ENCODE peak calls at places on chromosomes 4 and X, in four cellular contexts. Z is K562, V is HepG2, I is H1. D is an unnamed sample.
A peak's percentile ranks its signal among the peaks of the same experiment; 100 is the strongest.

GRCh38 chrX:49930046-49930445 is 7.7 kb downstream of the CLCN5 start:
- DNase-seq in V (no peak), Z (no peak), I (no peak), D (no peak)

GRCh38 chr4:6773106-6773505 is 9.4 kb upstream of the KIAA0232 start:
- DNase-seq in V (no peak), I (no peak), Z (no peak), D (no peak)

GRCh38 chrX:17967888-17968287 is 106.8 kb upstream of the RAI2 start:
- DNase-seq in V (no peak), Z (no peak), I (no peak), D (no peak)

GRCh38 chr4:66169341-66169740 is 499.1 kb upstream of the EPHA5 start:
- DNase-seq in V (peak; percentile 11), I (no peak), Z (no peak), D (no peak)

GRCh38 chr4:168654206-168655174 is 157.6 kb downstream of the PALLD start:
- DNase-seq in V (no peak), Z (no peak), I (no peak), D (no peak)

GRCh38 chrX:63967541-63967940 is 182.5 kb upstream of the ARHGEF9 start:
- DNase-seq in I (no peak), V (no peak), Z (no peak), D (no peak)

GRCh38 chrX:64853424-64853823 is 122.8 kb downstream of the ZC4H2 start:
- DNase-seq in V (no peak), I (no peak), Z (no peak), D (no peak)

GRCh38 chrX:68443155-68443868 is 10.0 kb upstream of the OPHN1 start:
- DNase-seq in V (peak; percentile 6), Z (no peak), I (no peak), D (peak; percentile 9)

GRCh38 chrX:132216806-132217202 is 2.4 kb downstream of the RAP2C start:
- DNase-seq in Z (no peak), V (no peak), I (no peak), D (no peak)

GRCh38 chr4:90495936-90496335 is 368.7 kb downstream of the CCSER1 start:
- DNase-seq in Z (no peak), V (no peak), I (no peak), D (no peak)

GRCh38 chr4:83011779-83012630 is 1.4 kb upstream of the LIN54 start:
- DNase-seq in Z (peak; percentile 42), I (peak; percentile 63), V (no peak), D (no peak)

GRCh38 chrX:28628101-28628500 is 40.9 kb downstream of the IL1RAPL1 start:
- DNase-seq in V (peak; percentile 1), Z (no peak), I (no peak), D (no peak)

GRCh38 chr4:140242357-140243284 is 88.6 kb upstream of the MAML3 start:
- DNase-seq in I (no peak), Z (no peak), V (no peak), D (no peak)

GRCh38 chrX:119753639-119754257 is 4.6 kb upstream of the SOWAHD start:
- DNase-seq in Z (peak; percentile 20), I (no peak), V (peak; percentile 25), D (no peak)

GRCh38 chr4:161256716-161257115 is 907.1 kb downstream of the FSTL5 start:
- DNase-seq in V (peak; percentile 22), Z (no peak), I (no peak), D (no peak)

GRCh38 chrX:1466971-1467561 is 14.4 kb upstream of the ASMTL start:
- DNase-seq in I (peak; percentile 41), Z (no peak), V (no peak), D (no peak)

GRCh38 chr4:47791978-47792377 is 45.9 kb downstream of the CORIN start:
- DNase-seq in Z (no peak), V (no peak), I (no peak), D (no peak)

GRCh38 chr4:15920723-15921591 is 17.6 kb downstream of the FGFBP1 start:
- DNase-seq in I (no peak), Z (no peak), V (no peak), D (no peak)

GRCh38 chr4:38163216-38164006 is 203.2 kb downstream of the PTTG2 start:
- DNase-seq in I (no peak), V (no peak), Z (no peak), D (no peak)

GRCh38 chr4:38728651-38729141 is 54.1 kb downstream of the TLR10 start:
- DNase-seq in V (peak; percentile 35), I (peak; percentile 52), Z (no peak), D (no peak)

GRCh38 chrX:108122748-108123147 is 31.2 kb downstream of the ATG4A start:
- DNase-seq in Z (no peak), I (no peak), V (no peak), D (no peak)

GRCh38 chr4:1994935-1995334 is 13.8 kb downstream of the NELFA start:
- DNase-seq in V (no peak), I (no peak), Z (no peak), D (no peak)

DNA sequence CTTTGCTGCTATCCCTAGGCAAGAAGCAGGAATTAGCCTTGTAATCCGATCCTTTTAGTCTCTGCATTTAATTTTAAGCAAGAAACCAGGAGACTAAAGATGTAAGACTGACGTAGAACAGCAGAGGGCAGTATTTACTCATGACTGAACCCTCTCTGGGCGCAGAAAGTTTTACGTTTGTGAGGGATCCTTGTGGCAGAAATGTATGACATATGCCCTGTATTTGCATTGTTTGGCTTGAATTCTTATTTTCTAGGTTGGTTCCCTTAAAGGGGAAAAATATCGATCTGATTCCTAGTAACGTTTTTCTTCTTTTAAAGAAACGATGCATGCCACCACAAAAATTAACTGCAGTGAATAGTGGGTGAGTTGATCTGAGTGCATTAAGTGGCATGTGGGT is 1.3 kb upstream of the FAT4 start:
- DNase-seq in Z (peak; percentile 50), I (no peak), V (peak; percentile 83), D (no peak)
- TF ChIP-seq TAF1 in Z (no peak), I (no peak), V (no peak), D (no peak)

DNA sequence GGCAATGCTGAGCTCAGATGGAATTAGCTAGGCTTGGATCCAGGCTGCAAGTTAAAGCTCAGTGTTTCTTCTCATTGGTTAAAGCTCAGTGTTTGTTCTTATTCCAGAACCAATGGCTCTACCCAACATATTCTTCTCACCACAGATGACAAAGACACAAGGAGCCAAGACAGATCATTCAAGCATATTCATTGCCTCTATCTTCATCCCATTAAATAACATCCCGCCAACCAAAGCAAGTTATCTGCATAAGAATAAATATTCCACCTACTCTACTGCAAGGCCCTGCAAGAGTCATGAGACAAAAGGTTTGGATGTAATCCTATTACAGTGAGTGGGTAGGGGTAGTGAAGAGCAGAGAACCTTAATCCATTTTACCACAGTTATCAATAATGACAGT is 766.5 kb downstream of the C4orf33 start:
- DNase-seq in V (no peak), Z (no peak), I (no peak), D (no peak)
- TF ChIP-seq SRF in V (no peak), Z (no peak), I (no peak), D (no peak)

GRCh38 chr4:65066106-65066505 is 604.2 kb downstream of the EPHA5 start:
- DNase-seq in I (no peak), V (no peak), Z (no peak), D (no peak)
- TF ChIP-seq EP300 in I (no peak), V (no peak), Z (no peak), D (no peak)

DNA sequence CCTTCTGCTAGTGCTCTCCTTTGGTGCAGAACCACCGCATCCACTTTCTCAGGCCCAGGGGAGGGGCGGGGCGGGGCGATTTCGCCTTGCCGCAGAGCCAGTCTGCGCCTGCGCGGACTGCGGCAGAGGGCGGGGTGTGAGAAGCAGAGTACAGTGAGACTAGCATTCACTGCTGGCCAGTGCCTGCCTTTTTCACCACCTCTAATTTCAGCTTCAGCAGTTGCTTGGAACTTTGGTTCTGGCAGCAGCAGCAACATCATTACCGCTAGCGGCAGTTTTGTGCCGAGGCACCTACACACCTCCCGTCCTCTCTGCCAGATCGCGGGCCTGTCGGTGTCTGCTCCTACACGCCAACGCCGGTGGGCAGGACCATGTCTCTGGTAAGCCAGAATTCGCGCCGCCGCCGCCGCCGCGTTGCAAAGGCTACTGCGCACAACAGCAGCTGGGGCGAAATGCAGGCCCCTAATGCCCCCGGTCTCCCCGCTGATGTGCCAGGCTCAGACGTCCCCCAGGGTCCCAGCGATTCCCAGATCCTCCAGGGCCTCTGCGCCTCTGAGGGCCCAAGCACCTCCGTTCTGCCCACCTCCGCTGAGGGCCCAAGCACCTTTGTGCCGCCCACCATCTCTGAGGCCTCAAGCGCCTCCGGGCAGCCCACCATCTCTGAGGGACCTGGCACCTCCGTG is at the start of gene MAGEE1:
- DNase-seq in I (peak; percentile 64), V (peak; percentile 34), Z (peak; percentile 62), D (peak; percentile 19)
- TF ChIP-seq TAF1 in I (no peak), V (no peak), Z (no peak), D (no peak)

GRCh38 chr4:890036-890695 is 42.0 kb downstream of the GAK start:
- DNase-seq in Z (no peak), V (no peak), I (no peak), D (no peak)

GRCh38 chr4:892780-893179 is 39.3 kb downstream of the GAK start:
- DNase-seq in I (no peak), Z (no peak), V (no peak), D (no peak)

GRCh38 chr4:893276-893994 is 38.7 kb downstream of the GAK start:
- DNase-seq in I (no peak), V (no peak), Z (no peak), D (no peak)

GRCh38 chr4:889516-889915 is 42.6 kb downstream of the GAK start:
- DNase-seq in V (no peak), Z (no peak), I (no peak), D (no peak)

GRCh38 chr4:891747-892146 is 40.4 kb downstream of the GAK start:
- DNase-seq in V (peak; percentile 10), Z (peak; percentile 30), I (peak; percentile 81), D (no peak)
- TF ChIP-seq SRF in V (no peak), Z (no peak), I (no peak), D (no peak)

GRCh38 chrX:25851141-25851540 is 287.0 kb upstream of the MAGEB18 start:
- DNase-seq in I (no peak), Z (no peak), V (no peak), D (no peak)

GRCh38 chrX:25858273-25858880 is 279.8 kb upstream of the MAGEB18 start:
- DNase-seq in Z (no peak), I (no peak), V (no peak), D (no peak)

GRCh38 chrX:25853002-25853479 is 285.1 kb upstream of the MAGEB18 start:
- DNase-seq in I (no peak), V (no peak), Z (no peak), D (no peak)
- TF ChIP-seq EP300 in I (no peak), V (no peak), Z (no peak), D (no peak)

GRCh38 chrX:123695242-123695641 is 37.6 kb downstream of the THOC2 start:
- DNase-seq in V (no peak), Z (no peak), I (no peak), D (no peak)

GRCh38 chrX:123698979-123699378 is 33.9 kb downstream of the THOC2 start:
- DNase-seq in Z (no peak), I (no peak), V (no peak), D (no peak)

GRCh38 chrX:123696334-123696733 is 36.5 kb downstream of the THOC2 start:
- DNase-seq in V (no peak), I (no peak), Z (no peak), D (no peak)
- TF ChIP-seq TAF1 in V (no peak), I (no peak), Z (no peak), D (no peak)

GRCh38 chr4:54967289-54967688 is 158.1 kb downstream of the KDR start:
- DNase-seq in Z (no peak), I (no peak), V (no peak), D (no peak)

GRCh38 chr4:54976682-54977081 is 148.7 kb downstream of the KDR start:
- DNase-seq in V (peak; percentile 8), I (peak; percentile 54), Z (no peak), D (no peak)

GRCh38 chr4:54971474-54971950 is 153.9 kb downstream of the KDR start:
- DNase-seq in V (peak; percentile 18), I (no peak), Z (peak; percentile 51), D (no peak)
- TF ChIP-seq SRF in V (no peak), I (no peak), Z (no peak), D (no peak)